ENCODE peak calls at places on chromosomes 12 and 14, in ten cellular contexts. One of them, this sample, is unnamed.

GRCh38 chr12:122951406-122951805 is 14.9 kb downstream of the ABCB9 start:
- DNase-seq in brain microvascular endothelial cell: peak
- DNase-seq in PC-3: peak
- DNase-seq in endothelial cell of umbilical vein: peak
- DNase-seq in retinal pigment epithelial cell: no peak
- DNase-seq in AG10803: no peak
- DNase-seq in AG04450: no peak
- DNase-seq in lower lobe of right lung: no peak
- DNase-seq in IMR-90: peak
- DNase-seq in H1: no peak
- DNase-seq in this sample: no peak

GRCh38 chr12:85057370-85057963 is 21.3 kb downstream of the LRRIQ1 start:
- DNase-seq in brain microvascular endothelial cell: peak
- DNase-seq in PC-3: peak
- DNase-seq in endothelial cell of umbilical vein: peak
- DNase-seq in retinal pigment epithelial cell: no peak
- DNase-seq in AG10803: peak
- DNase-seq in AG04450: peak
- DNase-seq in lower lobe of right lung: no peak
- DNase-seq in IMR-90: peak
- DNase-seq in H1: no peak
- DNase-seq in this sample: no peak

GRCh38 chr14:93946104-93946503 is 19.0 kb downstream of the FAM181A start:
- DNase-seq in brain microvascular endothelial cell: peak
- DNase-seq in PC-3: no peak
- DNase-seq in endothelial cell of umbilical vein: no peak
- DNase-seq in retinal pigment epithelial cell: no peak
- DNase-seq in AG10803: no peak
- DNase-seq in AG04450: no peak
- DNase-seq in lower lobe of right lung: no peak
- DNase-seq in IMR-90: peak
- DNase-seq in H1: no peak
- DNase-seq in this sample: no peak

GRCh38 chr12:122835693-122836026 is 403 bp downstream of the HIP1R start:
- DNase-seq in brain microvascular endothelial cell: no peak
- DNase-seq in PC-3: peak
- DNase-seq in endothelial cell of umbilical vein: no peak
- DNase-seq in retinal pigment epithelial cell: no peak
- DNase-seq in AG10803: no peak
- DNase-seq in AG04450: no peak
- DNase-seq in lower lobe of right lung: peak
- DNase-seq in IMR-90: no peak
- DNase-seq in H1: no peak
- DNase-seq in this sample: peak

GRCh38 chr12:92000587-92000986 is 145.1 kb downstream of the BTG1 start:
- DNase-seq in brain microvascular endothelial cell: no peak
- DNase-seq in PC-3: no peak
- DNase-seq in endothelial cell of umbilical vein: no peak
- DNase-seq in retinal pigment epithelial cell: no peak
- DNase-seq in AG10803: no peak
- DNase-seq in AG04450: no peak
- DNase-seq in lower lobe of right lung: no peak
- DNase-seq in IMR-90: no peak
- DNase-seq in H1: no peak
- DNase-seq in this sample: no peak

GRCh38 chr12:118371354-118372282 is 1.1 kb downstream of the TAOK3 start:
- DNase-seq in brain microvascular endothelial cell: no peak
- DNase-seq in PC-3: peak
- DNase-seq in endothelial cell of umbilical vein: peak
- DNase-seq in retinal pigment epithelial cell: no peak
- DNase-seq in AG10803: peak
- DNase-seq in AG04450: no peak
- DNase-seq in lower lobe of right lung: peak
- DNase-seq in IMR-90: no peak
- DNase-seq in H1: no peak
- DNase-seq in this sample: peak

GRCh38 chr12:52615208-52615868 is 3.0 kb downstream of the KRT73 start:
- DNase-seq in brain microvascular endothelial cell: no peak
- DNase-seq in PC-3: no peak
- DNase-seq in endothelial cell of umbilical vein: no peak
- DNase-seq in retinal pigment epithelial cell: no peak
- DNase-seq in AG10803: peak
- DNase-seq in AG04450: no peak
- DNase-seq in lower lobe of right lung: no peak
- DNase-seq in IMR-90: peak
- DNase-seq in H1: no peak
- DNase-seq in this sample: no peak

GRCh38 chr14:64726585-64726890 is 22.3 kb downstream of the PLEKHG3 start:
- DNase-seq in brain microvascular endothelial cell: peak
- DNase-seq in PC-3: peak
- DNase-seq in endothelial cell of umbilical vein: no peak
- DNase-seq in retinal pigment epithelial cell: peak
- DNase-seq in AG10803: no peak
- DNase-seq in AG04450: no peak
- DNase-seq in lower lobe of right lung: no peak
- DNase-seq in IMR-90: peak
- DNase-seq in H1: no peak
- DNase-seq in this sample: peak

GRCh38 chr12:26791328-26791791 is 41.6 kb downstream of the ITPR2 start:
- DNase-seq in brain microvascular endothelial cell: no peak
- DNase-seq in PC-3: no peak
- DNase-seq in endothelial cell of umbilical vein: no peak
- DNase-seq in retinal pigment epithelial cell: no peak
- DNase-seq in AG10803: peak
- DNase-seq in AG04450: no peak
- DNase-seq in lower lobe of right lung: no peak
- DNase-seq in IMR-90: peak
- DNase-seq in H1: no peak
- DNase-seq in this sample: no peak

GRCh38 chr14:67940894-67941455 is 121.4 kb downstream of the RAD51B start:
- DNase-seq in brain microvascular endothelial cell: peak
- DNase-seq in PC-3: peak
- DNase-seq in endothelial cell of umbilical vein: peak
- DNase-seq in retinal pigment epithelial cell: peak
- DNase-seq in AG10803: peak
- DNase-seq in AG04450: peak
- DNase-seq in lower lobe of right lung: no peak
- DNase-seq in IMR-90: peak
- DNase-seq in H1: no peak
- DNase-seq in this sample: no peak

GRCh38 chr12:68411371-68411770 is 79.2 kb upstream of the MDM1 start:
- DNase-seq in brain microvascular endothelial cell: no peak
- DNase-seq in PC-3: no peak
- DNase-seq in endothelial cell of umbilical vein: no peak
- DNase-seq in retinal pigment epithelial cell: no peak
- DNase-seq in AG10803: no peak
- DNase-seq in AG04450: no peak
- DNase-seq in lower lobe of right lung: no peak
- DNase-seq in IMR-90: no peak
- DNase-seq in H1: no peak
- DNase-seq in this sample: no peak

GRCh38 chr14:88289214-88289613 is 33.9 kb downstream of the KCNK10 start:
- DNase-seq in brain microvascular endothelial cell: no peak
- DNase-seq in PC-3: peak
- DNase-seq in endothelial cell of umbilical vein: no peak
- DNase-seq in retinal pigment epithelial cell: no peak
- DNase-seq in AG10803: peak
- DNase-seq in AG04450: no peak
- DNase-seq in lower lobe of right lung: no peak
- DNase-seq in IMR-90: peak
- DNase-seq in H1: no peak
- DNase-seq in this sample: no peak

GRCh38 chr12:27345376-27345775 is 12.7 kb downstream of the BMAL2 start:
- DNase-seq in brain microvascular endothelial cell: no peak
- DNase-seq in PC-3: peak
- DNase-seq in endothelial cell of umbilical vein: no peak
- DNase-seq in retinal pigment epithelial cell: no peak
- DNase-seq in AG10803: no peak
- DNase-seq in AG04450: no peak
- DNase-seq in lower lobe of right lung: no peak
- DNase-seq in IMR-90: no peak
- DNase-seq in H1: no peak
- DNase-seq in this sample: no peak

GRCh38 chr12:92987362-92987761 is 58.3 kb upstream of the EEA1 start:
- DNase-seq in brain microvascular endothelial cell: peak
- DNase-seq in PC-3: peak
- DNase-seq in endothelial cell of umbilical vein: peak
- DNase-seq in retinal pigment epithelial cell: no peak
- DNase-seq in AG10803: peak
- DNase-seq in AG04450: peak
- DNase-seq in lower lobe of right lung: no peak
- DNase-seq in IMR-90: peak
- DNase-seq in H1: no peak
- DNase-seq in this sample: no peak

GRCh38 chr12:75706786-75707605 is 195.6 kb upstream of the KRR1 start:
- DNase-seq in brain microvascular endothelial cell: peak
- DNase-seq in PC-3: no peak
- DNase-seq in endothelial cell of umbilical vein: peak
- DNase-seq in retinal pigment epithelial cell: no peak
- DNase-seq in AG10803: peak
- DNase-seq in AG04450: no peak
- DNase-seq in lower lobe of right lung: no peak
- DNase-seq in IMR-90: peak
- DNase-seq in H1: no peak
- DNase-seq in this sample: no peak

GRCh38 chr12:13085968-13086686 is 17.3 kb downstream of the GSG1 start:
- DNase-seq in brain microvascular endothelial cell: no peak
- DNase-seq in PC-3: no peak
- DNase-seq in endothelial cell of umbilical vein: no peak
- DNase-seq in retinal pigment epithelial cell: no peak
- DNase-seq in AG10803: no peak
- DNase-seq in AG04450: no peak
- DNase-seq in lower lobe of right lung: no peak
- DNase-seq in IMR-90: no peak
- DNase-seq in H1: no peak
- DNase-seq in this sample: no peak

GRCh38 chr14:102795060-102795925 is 18.0 kb downstream of the TRAF3 start:
- DNase-seq in brain microvascular endothelial cell: peak
- DNase-seq in PC-3: peak
- DNase-seq in endothelial cell of umbilical vein: peak
- DNase-seq in retinal pigment epithelial cell: peak
- DNase-seq in AG10803: peak
- DNase-seq in AG04450: no peak
- DNase-seq in lower lobe of right lung: peak
- DNase-seq in IMR-90: peak
- DNase-seq in H1: no peak
- DNase-seq in this sample: no peak

GRCh38 chr14:66496188-66496807 is 10.1 kb downstream of the CCDC196 start:
- DNase-seq in brain microvascular endothelial cell: no peak
- DNase-seq in PC-3: no peak
- DNase-seq in endothelial cell of umbilical vein: no peak
- DNase-seq in retinal pigment epithelial cell: no peak
- DNase-seq in AG10803: no peak
- DNase-seq in AG04450: no peak
- DNase-seq in lower lobe of right lung: no peak
- DNase-seq in IMR-90: no peak
- DNase-seq in H1: no peak
- DNase-seq in this sample: no peak
- H3K4me3 ChIP-seq in brain microvascular endothelial cell: no peak
- H3K4me3 ChIP-seq in PC-3: no peak
- H3K4me3 ChIP-seq in endothelial cell of umbilical vein: no peak
- H3K4me3 ChIP-seq in retinal pigment epithelial cell: no peak
- H3K4me3 ChIP-seq in AG10803: no peak
- H3K4me3 ChIP-seq in AG04450: no peak
- H3K4me3 ChIP-seq in lower lobe of right lung: no peak
- H3K4me3 ChIP-seq in IMR-90: no peak
- H3K4me3 ChIP-seq in H1: no peak
- H3K4me3 ChIP-seq in this sample: no peak

DNA sequence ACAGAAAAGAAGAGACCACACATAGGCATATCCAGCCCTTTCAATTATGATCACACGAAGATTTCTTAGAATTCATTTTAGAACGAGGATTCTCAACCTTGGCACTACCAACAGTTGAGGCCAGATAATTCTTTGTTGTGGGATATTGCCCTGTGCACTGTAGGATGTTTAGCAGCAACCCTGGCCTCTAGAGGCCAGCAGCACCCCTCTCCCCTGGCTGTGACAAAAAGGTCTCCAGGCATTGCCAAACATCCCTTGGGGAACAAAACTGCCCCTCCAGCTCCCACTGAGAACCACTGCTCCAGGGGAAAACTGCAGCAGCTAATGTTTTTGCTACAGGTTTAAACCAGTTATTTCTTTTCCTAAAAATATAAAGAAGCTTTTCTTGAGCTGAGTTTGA is 7.1 kb downstream of the NT5DC3 start:
- DNase-seq in brain microvascular endothelial cell: no peak
- DNase-seq in PC-3: no peak
- DNase-seq in endothelial cell of umbilical vein: no peak
- DNase-seq in retinal pigment epithelial cell: no peak
- DNase-seq in AG10803: no peak
- DNase-seq in AG04450: no peak
- DNase-seq in lower lobe of right lung: no peak
- DNase-seq in IMR-90: no peak
- DNase-seq in H1: peak
- DNase-seq in this sample: no peak
- TF ChIP-seq CTCF in brain microvascular endothelial cell: peak
- TF ChIP-seq CTCF in PC-3: peak
- TF ChIP-seq CTCF in endothelial cell of umbilical vein: no peak
- TF ChIP-seq CTCF in retinal pigment epithelial cell: peak
- TF ChIP-seq CTCF in AG10803: no peak
- TF ChIP-seq CTCF in AG04450: peak
- TF ChIP-seq CTCF in lower lobe of right lung: no peak
- TF ChIP-seq CTCF in IMR-90: no peak
- TF ChIP-seq CTCF in H1: peak
- TF ChIP-seq CTCF in this sample: no peak

GRCh38 chr12:57226588-57227314 is 2.8 kb upstream of the SHMT2 start:
- DNase-seq in brain microvascular endothelial cell: no peak
- DNase-seq in PC-3: no peak
- DNase-seq in endothelial cell of umbilical vein: no peak
- DNase-seq in retinal pigment epithelial cell: no peak
- DNase-seq in AG10803: no peak
- DNase-seq in AG04450: no peak
- DNase-seq in lower lobe of right lung: no peak
- DNase-seq in IMR-90: no peak
- DNase-seq in H1: no peak
- DNase-seq in this sample: peak
- H3K4me3 ChIP-seq in brain microvascular endothelial cell: no peak
- H3K4me3 ChIP-seq in PC-3: no peak
- H3K4me3 ChIP-seq in endothelial cell of umbilical vein: no peak
- H3K4me3 ChIP-seq in retinal pigment epithelial cell: no peak
- H3K4me3 ChIP-seq in AG10803: no peak
- H3K4me3 ChIP-seq in AG04450: peak
- H3K4me3 ChIP-seq in lower lobe of right lung: no peak
- H3K4me3 ChIP-seq in IMR-90: no peak
- H3K4me3 ChIP-seq in H1: peak
- H3K4me3 ChIP-seq in this sample: peak

DNA sequence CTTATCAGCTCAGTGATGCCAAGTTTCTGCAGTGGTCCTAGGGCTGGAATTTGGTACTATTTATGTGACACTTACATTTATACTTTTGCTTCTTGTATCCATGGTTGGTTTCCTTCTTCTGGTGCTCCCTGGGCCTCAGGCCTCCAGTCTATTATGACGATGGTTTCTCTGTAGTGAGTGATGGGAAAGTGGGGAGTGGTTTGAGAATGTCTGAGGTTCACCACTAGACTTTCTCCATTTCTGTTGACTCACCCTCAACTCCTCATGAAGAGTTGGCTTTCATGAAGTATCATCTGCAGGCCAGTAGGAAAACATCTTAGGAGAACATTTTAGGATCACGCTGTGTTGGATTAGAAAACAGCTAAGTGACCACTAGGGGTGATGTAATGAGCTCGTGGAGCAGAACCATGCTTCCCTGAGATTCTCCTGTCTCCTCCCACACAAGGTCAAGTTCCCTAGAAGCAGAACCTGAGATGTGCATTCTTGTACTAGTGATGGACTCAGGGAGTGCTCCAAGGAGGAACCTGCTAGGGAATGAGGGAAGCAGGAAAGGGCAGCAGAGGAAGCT is 32.1 kb downstream of the RPH3A start:
- DNase-seq in brain microvascular endothelial cell: no peak
- DNase-seq in PC-3: peak
- DNase-seq in endothelial cell of umbilical vein: no peak
- DNase-seq in retinal pigment epithelial cell: no peak
- DNase-seq in AG10803: no peak
- DNase-seq in AG04450: no peak
- DNase-seq in lower lobe of right lung: no peak
- DNase-seq in IMR-90: no peak
- DNase-seq in H1: no peak
- DNase-seq in this sample: no peak
- TF ChIP-seq CTCF in brain microvascular endothelial cell: peak
- TF ChIP-seq CTCF in PC-3: peak
- TF ChIP-seq CTCF in endothelial cell of umbilical vein: no peak
- TF ChIP-seq CTCF in retinal pigment epithelial cell: peak
- TF ChIP-seq CTCF in AG10803: no peak
- TF ChIP-seq CTCF in AG04450: no peak
- TF ChIP-seq CTCF in lower lobe of right lung: no peak
- TF ChIP-seq CTCF in IMR-90: no peak
- TF ChIP-seq CTCF in H1: peak
- TF ChIP-seq CTCF in this sample: no peak